ENCODE peak calls at places on chromosomes 11 and 22, in five cellular contexts. One of them, this sample, is unnamed.

GRCh38 chr11:97461044-97461880 is 1071.4 kb downstream of the JRKL start:
- DNase-seq in retinal pigment epithelial cell: no peak
- DNase-seq in PC-3: no peak
- DNase-seq in iris pigment epithelial cell: no peak
- DNase-seq in WTC11: no peak
- DNase-seq in this sample: no peak

GRCh38 chr11:56890584-56891305 is 98.0 kb upstream of the OR5AK2 start:
- DNase-seq in retinal pigment epithelial cell: no peak
- DNase-seq in PC-3: peak
- DNase-seq in iris pigment epithelial cell: no peak
- DNase-seq in WTC11: no peak
- DNase-seq in this sample: no peak

GRCh38 chr11:19890308-19890707 is 177.7 kb downstream of the NAV2 start:
- DNase-seq in retinal pigment epithelial cell: peak
- DNase-seq in PC-3: peak
- DNase-seq in iris pigment epithelial cell: peak
- DNase-seq in WTC11: no peak
- DNase-seq in this sample: no peak

GRCh38 chr22:19688301-19689290 is 25.7 kb upstream of the SEPTIN5 start:
- DNase-seq in retinal pigment epithelial cell: no peak
- DNase-seq in PC-3: no peak
- DNase-seq in iris pigment epithelial cell: no peak
- DNase-seq in WTC11: no peak
- DNase-seq in this sample: no peak

GRCh38 chr22:18110194-18110943 is at the start of gene TUBA8:
- DNase-seq in retinal pigment epithelial cell: no peak
- DNase-seq in PC-3: peak
- DNase-seq in iris pigment epithelial cell: peak
- DNase-seq in WTC11: peak
- DNase-seq in this sample: peak

GRCh38 chr11:65852508-65853248 is 5.3 kb downstream of the CFL1 start:
- DNase-seq in retinal pigment epithelial cell: no peak
- DNase-seq in PC-3: no peak
- DNase-seq in iris pigment epithelial cell: no peak
- DNase-seq in WTC11: no peak
- DNase-seq in this sample: peak

GRCh38 chr22:42444060-42444904 is 12.1 kb upstream of the NFAM1 start:
- DNase-seq in retinal pigment epithelial cell: peak
- DNase-seq in PC-3: peak
- DNase-seq in iris pigment epithelial cell: peak
- DNase-seq in WTC11: peak
- DNase-seq in this sample: peak

GRCh38 chr11:36427876-36428275 is 82.2 kb downstream of the TRAF6 start:
- DNase-seq in retinal pigment epithelial cell: no peak
- DNase-seq in PC-3: no peak
- DNase-seq in iris pigment epithelial cell: no peak
- DNase-seq in WTC11: no peak
- DNase-seq in this sample: no peak

GRCh38 chr11:61048368-61049065 is 53.8 kb upstream of the CD5 start:
- DNase-seq in retinal pigment epithelial cell: no peak
- DNase-seq in PC-3: no peak
- DNase-seq in iris pigment epithelial cell: no peak
- DNase-seq in WTC11: no peak
- DNase-seq in this sample: no peak

GRCh38 chr11:61488651-61489291 is 19.8 kb upstream of the LRRC10B start:
- DNase-seq in retinal pigment epithelial cell: peak
- DNase-seq in PC-3: peak
- DNase-seq in iris pigment epithelial cell: peak
- DNase-seq in WTC11: peak
- DNase-seq in this sample: peak

GRCh38 chr11:794766-795637 is 3.1 kb downstream of the SLC25A22 start:
- DNase-seq in retinal pigment epithelial cell: no peak
- DNase-seq in PC-3: no peak
- DNase-seq in iris pigment epithelial cell: no peak
- DNase-seq in WTC11: no peak
- DNase-seq in this sample: no peak

GRCh38 chr11:78417888-78418583 is 416 bp upstream of the GAB2 start:
- DNase-seq in retinal pigment epithelial cell: no peak
- DNase-seq in PC-3: peak
- DNase-seq in iris pigment epithelial cell: peak
- DNase-seq in WTC11: peak
- DNase-seq in this sample: peak

GRCh38 chr11:14443642-14444041 is 56.0 kb downstream of the COPB1 start:
- DNase-seq in retinal pigment epithelial cell: no peak
- DNase-seq in PC-3: peak
- DNase-seq in iris pigment epithelial cell: peak
- DNase-seq in WTC11: no peak
- DNase-seq in this sample: no peak

GRCh38 chr11:10762913-10763421 is 11.9 kb downstream of the CTR9 start:
- DNase-seq in retinal pigment epithelial cell: no peak
- DNase-seq in PC-3: no peak
- DNase-seq in iris pigment epithelial cell: no peak
- DNase-seq in WTC11: no peak
- DNase-seq in this sample: no peak

GRCh38 chr11:76773921-76774361 is 9.2 kb upstream of the TSKU start:
- DNase-seq in retinal pigment epithelial cell: no peak
- DNase-seq in PC-3: no peak
- DNase-seq in iris pigment epithelial cell: no peak
- DNase-seq in WTC11: no peak
- DNase-seq in this sample: peak

GRCh38 chr22:26669060-26669481 is 11.7 kb downstream of the MIAT start:
- DNase-seq in retinal pigment epithelial cell: no peak
- DNase-seq in PC-3: peak
- DNase-seq in iris pigment epithelial cell: no peak
- DNase-seq in WTC11: peak
- DNase-seq in this sample: peak

GRCh38 chr11:28461338-28461737 is 353.1 kb downstream of the METTL15 start:
- DNase-seq in retinal pigment epithelial cell: no peak
- DNase-seq in PC-3: peak
- DNase-seq in iris pigment epithelial cell: peak
- DNase-seq in WTC11: no peak
- DNase-seq in this sample: no peak

GRCh38 chr22:19446603-19447387 is 716 bp downstream of the C22orf39 start:
- DNase-seq in retinal pigment epithelial cell: no peak
- DNase-seq in PC-3: no peak
- DNase-seq in iris pigment epithelial cell: peak
- DNase-seq in WTC11: no peak
- DNase-seq in this sample: peak

GRCh38 chr11:105935791-105936190 is 86.2 kb downstream of the MSANTD4 start:
- DNase-seq in retinal pigment epithelial cell: no peak
- DNase-seq in PC-3: peak
- DNase-seq in iris pigment epithelial cell: peak
- DNase-seq in WTC11: no peak
- DNase-seq in this sample: no peak

GRCh38 chr22:38614331-38615122 is 41.7 kb downstream of the FAM227A start:
- DNase-seq in retinal pigment epithelial cell: no peak
- DNase-seq in PC-3: no peak
- DNase-seq in iris pigment epithelial cell: peak
- DNase-seq in WTC11: no peak
- DNase-seq in this sample: no peak

GRCh38 chr22:49566693-49567092 is 261.0 kb downstream of the BRD1 start:
- DNase-seq in retinal pigment epithelial cell: no peak
- DNase-seq in PC-3: no peak
- DNase-seq in iris pigment epithelial cell: no peak
- DNase-seq in WTC11: no peak
- DNase-seq in this sample: no peak

This sample was measured in ELF-1.